ENCODE peak calls at places on chromosome 22, in five cellular contexts. H is psoas muscle, G is lower lobe of right lung, O is fibroblast of mammary gland, L is NB4. M is an unnamed sample.

GRCh38 chr22:49810363-49811013 is 17.2 kb downstream of the BRD1 start:
- DNase-seq in O (no peak), H (no peak), G (peak), L (no peak), M (no peak)

GRCh38 chr22:44701824-44702478 is at the start of gene PRR5:
- DNase-seq in L (peak), G (peak), O (peak), H (peak), M (peak)

GRCh38 chr22:17436382-17436951 is 67.2 kb downstream of the CECR2 start:
- DNase-seq in G (no peak), L (peak), H (no peak), O (peak), M (peak)

GRCh38 chr22:36234211-36234610 is 5.1 kb downstream of the APOL2 start:
- DNase-seq in L (no peak), O (no peak), G (no peak), H (no peak), M (no peak)

GRCh38 chr22:30245985-30246901 is at the start of gene LIF:
- DNase-seq in L (no peak), G (no peak), H (no peak), O (peak), M (peak)

GRCh38 chr22:38065539-38065938 is 8.3 kb downstream of the PICK1 start:
- DNase-seq in H (no peak), L (no peak), O (no peak), G (no peak), M (no peak)

GRCh38 chr22:31089101-31090100 is 8.3 kb downstream of the SMTN start:
- DNase-seq in G (no peak), O (peak), H (peak), L (peak), M (peak)

GRCh38 chr22:24133187-24133965 is 47.9 kb upstream of the SUSD2 start:
- DNase-seq in O (peak), L (peak), G (peak), H (no peak), M (no peak)

GRCh38 chr22:24434472-24435322 is 7.3 kb downstream of the ADORA2A start:
- DNase-seq in L (peak), G (no peak), H (peak), O (no peak), M (peak)

GRCh38 chr22:45096256-45096907 is 67.3 kb upstream of the NUP50 start:
- DNase-seq in O (peak), H (no peak), L (peak), G (no peak), M (peak)

GRCh38 chr22:49972163-49973017 is 11.8 kb downstream of the PIM3 start:
- DNase-seq in H (peak), O (no peak), L (no peak), G (peak), M (no peak)

GRCh38 chr22:19842386-19843106 is 12.1 kb downstream of the GNB1L start:
- DNase-seq in G (no peak), O (no peak), H (no peak), L (no peak), M (no peak)

GRCh38 chr22:37633082-37633692 is 6.3 kb upstream of the SH3BP1 start:
- DNase-seq in H (no peak), G (no peak), L (peak), O (no peak), M (peak)

GRCh38 chr22:24391836-24392217 is 35.6 kb upstream of the ADORA2A start:
- DNase-seq in O (peak), G (no peak), L (no peak), H (no peak), M (no peak)

GRCh38 chr22:46649176-46650077 is 29.2 kb downstream of the GRAMD4 start:
- DNase-seq in G (no peak), O (peak), H (no peak), L (no peak), M (no peak)

GRCh38 chr22:37045958-37046357 is 5.6 kb upstream of the KCTD17 start:
- DNase-seq in H (no peak), O (peak), L (peak), G (no peak), M (peak)

GRCh38 chr22:18968011-18968749 is 32.1 kb upstream of the PRODH start:
- DNase-seq in H (peak), G (peak), O (peak), L (peak), M (no peak)

GRCh38 chr22:32103648-32104326 is 55.3 kb downstream of the C22orf42 start:
- DNase-seq in O (peak), H (no peak), L (peak), G (no peak), M (no peak)

GRCh38 chr22:43835736-43836135 is 23.6 kb upstream of the EFCAB6 start:
- DNase-seq in H (peak), L (no peak), O (no peak), G (peak), M (no peak)

GRCh38 chr22:23397618-23398567 is 182.2 kb downstream of the IGLL1 start:
- DNase-seq in O (no peak), G (peak), L (no peak), H (peak), M (no peak)

GRCh38 chr22:44403166-44403565 is 90.4 kb upstream of the SHISAL1 start:
- DNase-seq in O (no peak), L (no peak), G (no peak), H (peak), M (no peak)

GRCh38 chr22:23263651-23264555 is 83.6 kb downstream of the BCR start:
- DNase-seq in H (no peak), G (no peak), L (peak), O (peak), M (no peak)

GRCh38 chr22:47354668-47355387 is 592.4 kb downstream of the TBC1D22A start:
- DNase-seq in G (no peak), L (no peak), H (peak), O (no peak), M (no peak)

GRCh38 chr22:43014062-43014875 is 680 bp downstream of the PACSIN2 start:
- DNase-seq in H (peak), G (peak), L (peak), O (peak), M (peak)

GRCh38 chr22:49992921-49993648 is 19.5 kb downstream of the IL17REL start:
- DNase-seq in L (peak), G (peak), H (peak), O (peak), M (peak)

GRCh38 chr22:20248461-20248959 is 19.6 kb downstream of the RTN4R start:
- DNase-seq in O (no peak), H (no peak), G (no peak), L (no peak), M (no peak)

GRCh38 chr22:17234144-17234623 is 14.9 kb upstream of the ADA2 start:
- DNase-seq in L (no peak), G (peak), O (peak), H (peak), M (no peak)

GRCh38 chr22:23305922-23306374 is 125.6 kb downstream of the BCR start:
- DNase-seq in O (peak), H (peak), G (peak), L (no peak), M (no peak)

GRCh38 chr22:45319319-45319675 is 9.6 kb downstream of the FAM118A start:
- DNase-seq in H (peak), O (peak), G (no peak), L (no peak), M (no peak)

GRCh38 chr22:28931844-28932561 is 48.6 kb downstream of the ZNRF3 start:
- DNase-seq in H (no peak), G (no peak), L (no peak), O (no peak), M (no peak)

GRCh38 chr22:29716814-29717213 is 3.0 kb upstream of the CABP7 start:
- DNase-seq in H (peak), G (peak), O (peak), L (peak), M (peak)

GRCh38 chr22:38347181-38347943 is 30.1 kb upstream of the CSNK1E start:
- DNase-seq in G (no peak), H (no peak), O (no peak), L (no peak), M (no peak)

GRCh38 chr22:17917490-17917983 is 106.8 kb downstream of the MICAL3 start:
- DNase-seq in O (no peak), H (peak), G (no peak), L (no peak), M (peak)

DNA sequence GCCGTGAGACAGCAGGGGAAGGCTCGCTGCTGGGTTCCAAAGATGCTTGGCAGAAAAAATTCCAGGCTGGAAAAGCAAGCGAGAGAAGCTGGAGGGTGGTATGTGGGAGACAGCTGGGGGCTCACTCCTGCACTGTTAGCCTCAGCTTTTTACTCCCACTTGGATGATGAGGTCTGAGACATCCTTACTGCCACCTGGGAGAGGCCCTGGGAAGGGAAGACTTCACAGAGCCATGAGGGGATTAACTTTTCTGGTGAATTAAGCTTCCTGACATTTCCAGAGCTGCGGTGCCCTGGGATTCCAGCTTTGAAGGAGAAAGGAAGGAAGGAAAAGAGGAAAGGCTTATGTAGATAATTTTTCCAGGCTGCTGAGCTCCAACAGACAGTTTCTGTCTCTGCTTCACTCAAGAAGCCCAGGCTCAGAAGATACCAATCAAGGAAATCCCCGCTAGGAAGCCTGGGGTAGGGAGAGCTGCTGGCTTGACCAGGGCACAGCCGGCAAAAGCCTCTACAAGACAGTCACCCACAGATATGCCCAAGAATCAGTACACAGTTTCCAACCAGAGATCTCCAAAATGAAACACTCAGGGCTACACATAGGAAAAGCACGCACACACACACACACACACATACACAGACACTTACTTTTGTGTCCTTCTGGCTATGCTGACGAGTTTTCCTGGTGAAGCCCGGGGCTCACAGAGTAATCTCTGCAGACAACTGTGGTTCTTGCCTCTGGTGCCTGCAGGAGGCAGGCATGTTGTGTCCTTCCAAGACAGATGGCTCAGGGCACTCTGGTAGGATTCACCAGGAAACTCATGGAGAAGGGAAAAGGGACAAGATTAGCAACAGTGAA is 907 bp downstream of the MCHR1 start:
- DNase-seq in G (no peak), O (peak), L (no peak), H (no peak), M (no peak)
- H3K4me3 ChIP-seq in G (no peak), O (no peak), L (no peak), H (peak), M (no peak)

GRCh38 chr22:22024440-22024839 is 41.9 kb upstream of the TOP3B start:
- DNase-seq in O (no peak), L (no peak), H (no peak), G (no peak), M (no peak)
- H3K4me3 ChIP-seq in O (no peak), L (no peak), H (no peak), G (no peak), M (no peak)

GRCh38 chr22:26517429-26517828 is 5.2 kb upstream of the TFIP11 start:
- DNase-seq in L (no peak), H (no peak), G (no peak), O (no peak), M (no peak)

GRCh38 chr22:26514419-26515161 is 2.3 kb upstream of the TFIP11 start:
- DNase-seq in L (no peak), H (no peak), O (no peak), G (no peak), M (no peak)

GRCh38 chr22:26516503-26516902 is 4.2 kb upstream of the TFIP11 start:
- DNase-seq in G (no peak), O (no peak), H (no peak), L (no peak), M (no peak)

GRCh38 chr22:26513852-26514251 is 1.6 kb upstream of the TFIP11 start:
- DNase-seq in O (no peak), G (no peak), L (no peak), H (no peak), M (no peak)

GRCh38 chr22:26515938-26516337 is 3.7 kb upstream of the TFIP11 start:
- DNase-seq in G (no peak), L (no peak), O (no peak), H (no peak), M (no peak)
- H3K4me3 ChIP-seq in G (no peak), L (no peak), O (no peak), H (no peak), M (no peak)

DNA sequence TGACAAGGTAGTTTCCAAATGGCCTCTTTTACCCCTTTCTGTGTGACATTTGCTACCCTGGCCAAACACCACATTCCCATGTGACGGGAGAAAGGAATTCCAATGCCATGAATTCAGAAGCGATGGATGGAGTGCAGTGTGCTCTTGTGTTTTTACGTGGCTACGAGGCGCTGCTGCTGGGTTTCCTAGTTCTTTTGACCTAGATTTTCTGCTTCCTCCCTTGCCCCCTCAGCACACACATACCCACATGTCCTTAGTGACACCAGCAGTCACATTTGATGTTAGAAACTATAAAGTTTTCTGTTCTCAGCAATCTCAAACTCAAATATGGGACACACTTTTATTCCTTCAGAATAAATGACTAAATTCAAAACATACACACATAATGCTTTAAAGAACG is 7.8 kb upstream of the TMA7B start:
- DNase-seq in O (no peak), H (no peak), G (no peak), L (no peak), M (no peak)
- H3K4me3 ChIP-seq in O (no peak), H (no peak), G (no peak), L (no peak), M (no peak)

M was measured in GM12865.